ENCODE peak calls at places on chromosomes 2 and 18, in five cellular contexts. One of them, this sample, is unnamed.
A peak's percentile ranks its signal among the peaks of the same experiment; 100 is the strongest.

GRCh38 chr2:48144777-48145176 is 238.5 kb upstream of the FBXO11 start:
- DNase-seq in CD8-positive, alpha-beta T cell: no peak
- DNase-seq in GM12864: no peak
- DNase-seq in Karpas-422: no peak
- DNase-seq in hepatic stellate cell: no peak
- DNase-seq in this sample: no peak

GRCh38 chr18:39872566-39872965 is 2082.5 kb upstream of the PIK3C3 start:
- DNase-seq in CD8-positive, alpha-beta T cell: no peak
- DNase-seq in GM12864: no peak
- DNase-seq in Karpas-422: no peak
- DNase-seq in hepatic stellate cell: no peak
- DNase-seq in this sample: no peak

GRCh38 chr2:129798626-129799025 is 180.8 kb upstream of the RAB6C start:
- DNase-seq in CD8-positive, alpha-beta T cell: no peak
- DNase-seq in GM12864: no peak
- DNase-seq in Karpas-422: no peak
- DNase-seq in hepatic stellate cell: no peak
- DNase-seq in this sample: no peak

GRCh38 chr18:55878224-55878623 is 290.2 kb upstream of the TCF4 start:
- DNase-seq in CD8-positive, alpha-beta T cell: no peak
- DNase-seq in GM12864: no peak
- DNase-seq in Karpas-422: no peak
- DNase-seq in hepatic stellate cell: no peak
- DNase-seq in this sample: no peak

GRCh38 chr2:217279571-217279970 is 419.7 kb upstream of the TNP1 start:
- DNase-seq in CD8-positive, alpha-beta T cell: no peak
- DNase-seq in GM12864: no peak
- DNase-seq in Karpas-422: no peak
- DNase-seq in hepatic stellate cell: peak; percentile 48
- DNase-seq in this sample: no peak

GRCh38 chr2:100234141-100234540 is 88.2 kb downstream of the LONRF2 start:
- DNase-seq in CD8-positive, alpha-beta T cell: no peak
- DNase-seq in GM12864: no peak
- DNase-seq in Karpas-422: no peak
- DNase-seq in hepatic stellate cell: no peak
- DNase-seq in this sample: no peak

GRCh38 chr2:157487271-157487610 is 43.4 kb upstream of the CYTIP start:
- DNase-seq in CD8-positive, alpha-beta T cell: no peak
- DNase-seq in GM12864: no peak
- DNase-seq in Karpas-422: no peak
- DNase-seq in hepatic stellate cell: no peak
- DNase-seq in this sample: no peak

GRCh38 chr2:122643725-122644329 is 888.4 kb downstream of the TSN start:
- DNase-seq in CD8-positive, alpha-beta T cell: no peak
- DNase-seq in GM12864: no peak
- DNase-seq in Karpas-422: no peak
- DNase-seq in hepatic stellate cell: peak; percentile 40
- DNase-seq in this sample: no peak

GRCh38 chr2:235095569-235095968 is 143.8 kb downstream of the SH3BP4 start:
- DNase-seq in CD8-positive, alpha-beta T cell: no peak
- DNase-seq in GM12864: no peak
- DNase-seq in Karpas-422: no peak
- DNase-seq in hepatic stellate cell: peak; percentile 29
- DNase-seq in this sample: no peak

GRCh38 chr2:171244466-171244969 is 83.8 kb upstream of the TLK1 start:
- DNase-seq in CD8-positive, alpha-beta T cell: no peak
- DNase-seq in GM12864: no peak
- DNase-seq in Karpas-422: no peak
- DNase-seq in hepatic stellate cell: peak; percentile 14
- DNase-seq in this sample: no peak

GRCh38 chr2:95019572-95019971 is 5.9 kb upstream of the MAL start:
- DNase-seq in CD8-positive, alpha-beta T cell: no peak
- DNase-seq in GM12864: no peak
- DNase-seq in Karpas-422: no peak
- DNase-seq in hepatic stellate cell: no peak
- DNase-seq in this sample: no peak

This sample was measured in T-helper 9 cell.